ENCODE peak calls at places on chromosomes 16 and 17, in five cellular contexts. One of them, this sample, is unnamed.

GRCh38 chr17:50519141-50519834 is 11.0 kb downstream of the MYCBPAP start:
- DNase-seq in K562: no peak
- DNase-seq in GM12892: no peak
- DNase-seq in H1: no peak
- DNase-seq in GM12878: no peak
- DNase-seq in this sample: no peak

GRCh38 chr16:48109496-48109895 is 46.3 kb downstream of the ABCC12 start:
- DNase-seq in GM12878: no peak
- DNase-seq in H1: no peak
- DNase-seq in K562: no peak
- DNase-seq in GM12892: no peak
- DNase-seq in this sample: no peak

GRCh38 chr17:850828-851759 is 68.9 kb downstream of the MRM3 start:
- DNase-seq in GM12878: no peak
- DNase-seq in K562: no peak
- DNase-seq in H1: no peak
- DNase-seq in GM12892: no peak
- DNase-seq in this sample: no peak

GRCh38 chr17:48608921-48609505 is 1.8 kb downstream of the HOXB7 start:
- DNase-seq in K562: no peak
- DNase-seq in GM12892: no peak
- DNase-seq in GM12878: no peak
- DNase-seq in H1: no peak
- DNase-seq in this sample: no peak

GRCh38 chr17:79532107-79532790 is 78.6 kb downstream of the RBFOX3 start:
- DNase-seq in GM12892: no peak
- DNase-seq in GM12878: no peak
- DNase-seq in K562: no peak
- DNase-seq in H1: no peak
- DNase-seq in this sample: no peak

GRCh38 chr16:53071748-53072301 is 17.0 kb downstream of the CHD9 start:
- DNase-seq in GM12878: no peak
- DNase-seq in K562: no peak
- DNase-seq in H1: no peak
- DNase-seq in GM12892: no peak
- DNase-seq in this sample: no peak

GRCh38 chr17:46264456-46265198 is 30.3 kb upstream of the LRRC37A start:
- DNase-seq in GM12892: no peak
- DNase-seq in H1: no peak
- DNase-seq in GM12878: no peak
- DNase-seq in K562: no peak
- DNase-seq in this sample: no peak

GRCh38 chr17:42522263-42522790 is 13.7 kb upstream of the NAGLU start:
- DNase-seq in H1: no peak
- DNase-seq in GM12892: no peak
- DNase-seq in K562: no peak
- DNase-seq in GM12878: no peak
- DNase-seq in this sample: no peak

GRCh38 chr17:20033410-20033809 is 24.3 kb downstream of the SPECC1 start:
- DNase-seq in GM12878: no peak
- DNase-seq in GM12892: no peak
- DNase-seq in K562: no peak
- DNase-seq in H1: no peak
- DNase-seq in this sample: no peak

GRCh38 chr17:19270951-19271611 is 33.9 kb downstream of the EPN2 start:
- DNase-seq in GM12878: peak; percentile 37
- DNase-seq in K562: peak; percentile 73
- DNase-seq in H1: no peak
- DNase-seq in GM12892: no peak
- DNase-seq in this sample: no peak

GRCh38 chr16:82773018-82773417 is 146.2 kb downstream of the CDH13 start:
- DNase-seq in H1: no peak
- DNase-seq in GM12878: no peak
- DNase-seq in K562: no peak
- DNase-seq in GM12892: no peak
- DNase-seq in this sample: no peak

GRCh38 chr16:31402687-31403086 is 9.6 kb downstream of the ITGAD start:
- DNase-seq in GM12878: no peak
- DNase-seq in GM12892: no peak
- DNase-seq in K562: no peak
- DNase-seq in H1: no peak
- DNase-seq in this sample: no peak

GRCh38 chr16:54077412-54077821 is 209.2 kb downstream of the IRX3 start:
- DNase-seq in K562: no peak
- DNase-seq in GM12892: no peak
- DNase-seq in H1: no peak
- DNase-seq in GM12878: no peak
- DNase-seq in this sample: no peak

GRCh38 chr16:57041182-57042156 is 50.9 kb upstream of the CPNE2 start:
- DNase-seq in GM12892: peak; percentile 46
- DNase-seq in H1: no peak
- DNase-seq in GM12878: peak; percentile 79
- DNase-seq in K562: no peak
- DNase-seq in this sample: no peak

GRCh38 chr17:17937450-17937849 is 34.8 kb downstream of the TOM1L2 start:
- DNase-seq in K562: no peak
- DNase-seq in GM12892: no peak
- DNase-seq in H1: no peak
- DNase-seq in GM12878: no peak
- DNase-seq in this sample: no peak

GRCh38 chr17:21540502-21540901 is 151.8 kb upstream of the KCNJ18 start:
- DNase-seq in GM12892: no peak
- DNase-seq in GM12878: no peak
- DNase-seq in H1: no peak
- DNase-seq in K562: no peak
- DNase-seq in this sample: no peak

GRCh38 chr16:1996175-1996574 is 6.4 kb downstream of the SYNGR3 start:
- DNase-seq in GM12878: no peak
- DNase-seq in K562: no peak
- DNase-seq in H1: no peak
- DNase-seq in GM12892: no peak
- DNase-seq in this sample: no peak

GRCh38 chr17:8430966-8431365 is 4.7 kb upstream of the NDEL1 start:
- DNase-seq in K562: no peak
- DNase-seq in GM12892: no peak
- DNase-seq in H1: no peak
- DNase-seq in GM12878: no peak
- DNase-seq in this sample: no peak

GRCh38 chr16:56989988-56990387 is 631 bp downstream of the NLRC5 start:
- DNase-seq in K562: no peak
- DNase-seq in GM12892: no peak
- DNase-seq in H1: no peak
- DNase-seq in GM12878: no peak
- DNase-seq in this sample: no peak

GRCh38 chr16:24054649-24055560 is 201.2 kb upstream of the CACNG3 start:
- DNase-seq in GM12892: no peak
- DNase-seq in GM12878: no peak
- DNase-seq in K562: no peak
- DNase-seq in H1: peak; percentile 56
- DNase-seq in this sample: no peak

GRCh38 chr17:15886804-15887203 is 58.1 kb upstream of the ADORA2B start:
- DNase-seq in GM12878: no peak
- DNase-seq in H1: no peak
- DNase-seq in K562: no peak
- DNase-seq in GM12892: no peak
- DNase-seq in this sample: no peak

GRCh38 chr16:5490499-5490898 is 392.9 kb upstream of the EEF2KMT start:
- DNase-seq in H1: peak; percentile 85
- DNase-seq in GM12892: no peak
- DNase-seq in GM12878: no peak
- DNase-seq in K562: peak; percentile 75
- DNase-seq in this sample: peak; percentile 22

GRCh38 chr17:81821603-81822311 is 11.3 kb downstream of the MCRIP1 start:
- DNase-seq in H1: peak; percentile 80
- DNase-seq in GM12892: no peak
- DNase-seq in K562: peak; percentile 90
- DNase-seq in GM12878: no peak
- DNase-seq in this sample: no peak

GRCh38 chr16:22732959-22733358 is 81.0 kb upstream of the HS3ST2 start:
- DNase-seq in GM12892: no peak
- DNase-seq in GM12878: no peak
- DNase-seq in H1: no peak
- DNase-seq in K562: no peak
- DNase-seq in this sample: no peak

GRCh38 chr16:66421891-66422290 is 5.2 kb upstream of the BEAN1 start:
- DNase-seq in H1: no peak
- DNase-seq in K562: no peak
- DNase-seq in GM12878: no peak
- DNase-seq in GM12892: no peak
- DNase-seq in this sample: no peak

GRCh38 chr16:66416981-66417700 is 10.0 kb upstream of the BEAN1 start:
- DNase-seq in H1: no peak
- DNase-seq in GM12878: no peak
- DNase-seq in K562: no peak
- DNase-seq in GM12892: no peak
- DNase-seq in this sample: no peak

GRCh38 chr16:66420396-66420795 is 6.7 kb upstream of the BEAN1 start:
- DNase-seq in GM12878: no peak
- DNase-seq in H1: no peak
- DNase-seq in GM12892: no peak
- DNase-seq in K562: no peak
- DNase-seq in this sample: no peak

GRCh38 chr16:66418165-66418962 is 8.7 kb upstream of the BEAN1 start:
- DNase-seq in H1: no peak
- DNase-seq in GM12878: no peak
- DNase-seq in K562: no peak
- DNase-seq in GM12892: no peak
- DNase-seq in this sample: no peak

DNA sequence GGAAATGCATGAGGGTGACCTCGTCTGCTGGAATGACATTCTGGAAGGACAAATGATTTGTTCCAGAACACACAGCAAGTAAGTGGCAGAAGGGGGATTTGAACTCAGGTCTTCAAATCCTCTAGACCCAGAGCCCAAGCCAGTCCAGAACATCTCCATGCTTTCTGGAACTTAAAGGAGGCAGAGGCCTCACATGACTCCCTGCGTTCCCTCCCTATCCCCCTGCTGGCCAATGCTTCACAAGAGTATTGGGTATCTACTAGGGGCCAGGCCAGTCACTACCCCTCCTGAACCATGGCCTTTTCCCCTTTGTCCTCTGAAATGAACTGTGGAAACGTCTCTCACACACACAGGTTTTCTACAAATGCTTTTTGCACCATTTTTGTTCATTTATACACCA is 7.6 kb upstream of the BEAN1 start:
- DNase-seq in GM12892: no peak
- DNase-seq in K562: peak; percentile 21
- DNase-seq in H1: no peak
- DNase-seq in GM12878: no peak
- DNase-seq in this sample: no peak
- TF ChIP-seq TAF1 in GM12892: no peak
- TF ChIP-seq TAF1 in K562: no peak
- TF ChIP-seq TAF1 in H1: no peak
- TF ChIP-seq TAF1 in GM12878: no peak
- TF ChIP-seq TAF1 in this sample: no peak

DNA sequence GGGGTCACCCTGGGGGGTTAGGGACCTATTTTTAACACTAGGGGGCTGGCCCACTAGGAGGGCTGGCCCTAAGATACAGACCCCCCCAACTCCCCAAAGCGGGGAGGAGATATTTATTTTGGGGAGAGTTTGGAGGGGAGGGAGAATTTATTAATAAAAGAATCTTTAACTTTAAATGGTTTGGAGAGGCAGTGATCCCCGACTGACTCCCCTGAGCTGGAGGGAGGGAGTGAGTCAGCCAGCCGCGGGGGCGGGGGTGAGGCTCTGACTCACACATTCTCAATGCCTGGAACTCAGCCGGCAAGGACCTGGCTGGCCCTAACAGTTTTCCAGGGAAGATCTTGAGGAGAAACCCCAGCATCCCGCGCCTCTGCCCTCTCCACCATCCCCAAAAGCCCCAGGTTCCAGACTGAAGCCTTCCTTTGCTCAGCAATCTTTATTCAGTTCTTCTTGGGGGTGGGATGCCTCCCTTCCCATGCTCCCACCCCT is 1.5 kb downstream of the HCFC1R1 start:
- DNase-seq in K562: peak; percentile 50
- DNase-seq in H1: peak; percentile 79
- DNase-seq in GM12892: no peak
- DNase-seq in GM12878: no peak
- DNase-seq in this sample: no peak
- TF ChIP-seq POLR2A in K562: no peak
- TF ChIP-seq POLR2A in H1: peak; percentile 47
- TF ChIP-seq POLR2A in GM12892: no peak
- TF ChIP-seq POLR2A in GM12878: no peak
- TF ChIP-seq POLR2A in this sample: no peak

GRCh38 chr17:73718362-73718761 is 74.1 kb upstream of the SDK2 start:
- DNase-seq in GM12878: no peak
- DNase-seq in H1: no peak
- DNase-seq in GM12892: no peak
- DNase-seq in K562: no peak
- DNase-seq in this sample: no peak
- TF ChIP-seq TAF1 in GM12878: no peak
- TF ChIP-seq TAF1 in H1: no peak
- TF ChIP-seq TAF1 in GM12892: no peak
- TF ChIP-seq TAF1 in K562: no peak
- TF ChIP-seq TAF1 in this sample: no peak

GRCh38 chr16:78444-79145 is 570 bp downstream of the MPG start:
- DNase-seq in GM12878: no peak
- DNase-seq in GM12892: no peak
- DNase-seq in H1: no peak
- DNase-seq in K562: no peak
- DNase-seq in this sample: peak; percentile 49

GRCh38 chr16:77273-77806 is 685 bp upstream of the MPG start:
- DNase-seq in H1: peak; percentile 78
- DNase-seq in K562: no peak
- DNase-seq in GM12892: peak; percentile 80
- DNase-seq in GM12878: no peak
- DNase-seq in this sample: peak; percentile 77

GRCh38 chr16:75580-76501 is 2.2 kb upstream of the MPG start:
- DNase-seq in GM12878: no peak
- DNase-seq in GM12892: no peak
- DNase-seq in K562: peak; percentile 54
- DNase-seq in H1: no peak
- DNase-seq in this sample: no peak

GRCh38 chr16:77807-78443 is at the start of gene MPG:
- DNase-seq in H1: peak; percentile 87
- DNase-seq in K562: peak; percentile 99
- DNase-seq in GM12878: no peak
- DNase-seq in GM12892: peak; percentile 100
- DNase-seq in this sample: peak; percentile 99

DNA sequence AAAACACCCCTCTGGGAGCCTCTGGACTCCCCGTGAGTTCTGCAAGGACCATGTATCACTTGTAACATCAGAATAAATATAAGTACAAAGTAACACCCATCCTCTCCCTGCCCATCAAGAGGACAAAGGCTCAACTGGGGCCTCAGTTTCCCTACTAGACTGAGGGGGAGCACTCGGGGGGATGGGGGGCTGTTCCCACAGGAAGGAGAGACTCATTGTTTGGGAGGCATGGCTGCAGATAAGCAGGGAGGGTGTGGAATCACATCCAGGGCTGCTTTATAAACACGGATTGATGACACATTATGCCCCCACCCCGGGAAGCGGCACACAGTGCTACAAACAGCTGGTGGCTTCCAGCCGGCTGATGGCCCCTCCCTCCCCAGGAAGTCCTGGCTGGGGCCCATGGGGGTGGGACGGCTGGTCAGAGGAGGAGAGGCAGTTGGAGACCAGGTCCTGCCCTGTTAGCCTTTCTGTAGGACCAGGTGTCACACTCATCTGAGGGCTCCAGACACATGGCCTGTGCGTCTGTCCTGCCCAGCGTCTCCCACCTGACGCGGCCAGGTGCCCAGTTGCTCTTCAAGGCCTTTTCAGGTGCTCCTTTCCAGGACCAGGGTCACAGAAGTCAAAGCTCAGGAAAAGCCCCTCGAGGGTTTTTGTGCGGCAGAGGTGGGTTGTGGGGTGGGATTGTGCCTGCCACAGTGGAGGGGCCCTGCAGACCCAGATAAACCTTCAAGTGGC is 1.3 kb upstream of the MPG start:
- DNase-seq in H1: no peak
- DNase-seq in K562: peak; percentile 85
- DNase-seq in GM12878: no peak
- DNase-seq in GM12892: peak; percentile 52
- DNase-seq in this sample: no peak
- TF ChIP-seq POLR2A in H1: no peak
- TF ChIP-seq POLR2A in K562: peak; percentile 40
- TF ChIP-seq POLR2A in GM12878: no peak
- TF ChIP-seq POLR2A in GM12892: no peak
- TF ChIP-seq POLR2A in this sample: no peak